ENCODE peak calls at places on chromosomes 13 and 19, in seven cellular contexts. F is GM06990, U is progenitor cell of endocrine pancreas, Y is fibroblast of lung, L is endothelial cell, M is brain microvascular endothelial cell, R is astrocyte of the cerebellum. B is an unnamed sample.

GRCh38 chr13:28794370-28794769 is 25.8 kb upstream of the MTUS2 start:
- DNase-seq in U (no peak), R (no peak), Y (no peak), M (no peak), F (no peak), L (no peak), B (no peak)

GRCh38 chr13:100388923-100389322 is 199.7 kb downstream of the GGACT start:
- DNase-seq in F (no peak), R (no peak), L (no peak), Y (no peak), M (no peak), U (no peak), B (no peak)

GRCh38 chr13:73365681-73366080 is 306.9 kb downstream of the KLF5 start:
- DNase-seq in F (no peak), Y (no peak), L (no peak), M (no peak), R (no peak), U (no peak), B (no peak)

GRCh38 chr13:59924256-59924655 is 239.5 kb downstream of the DIAPH3 start:
- DNase-seq in L (no peak), U (no peak), F (no peak), M (no peak), Y (no peak), R (no peak), B (no peak)

GRCh38 chr13:71758823-71759222 is 108.2 kb downstream of the DACH1 start:
- DNase-seq in Y (peak), L (no peak), F (no peak), M (no peak), U (no peak), R (no peak), B (no peak)

GRCh38 chr19:14107581-14108461 is 9.7 kb downstream of the PRKACA start:
- DNase-seq in F (no peak), R (no peak), L (no peak), M (peak), Y (peak), U (no peak), B (no peak)

GRCh38 chr13:70841240-70842061 is 733.2 kb upstream of the KLHL1 start:
- DNase-seq in R (no peak), U (no peak), L (no peak), M (no peak), F (no peak), Y (no peak), B (no peak)

GRCh38 chr13:27448308-27448707 is 2.1 kb downstream of the MTIF3 start:
- DNase-seq in F (no peak), U (no peak), M (no peak), L (no peak), R (no peak), Y (no peak), B (no peak)

GRCh38 chr19:3403489-3404323 is 37.3 kb downstream of the NFIC start:
- DNase-seq in Y (peak), L (no peak), R (peak), U (no peak), M (peak), F (no peak), B (no peak)

GRCh38 chr13:48490241-48490640 is 42.6 kb downstream of the RCBTB2 start:
- DNase-seq in R (no peak), L (no peak), M (no peak), F (no peak), U (no peak), Y (no peak), B (no peak)

GRCh38 chr13:52104624-52105023 is 24.2 kb downstream of the NEK5 start:
- DNase-seq in U (no peak), L (no peak), M (no peak), Y (no peak), F (no peak), R (no peak), B (no peak)

GRCh38 chr19:4186087-4186993 is 3.9 kb downstream of the ANKRD24 start:
- DNase-seq in F (no peak), L (peak), R (peak), U (peak), Y (peak), M (peak), B (peak)

GRCh38 chr13:63516124-63516523 is 2100.5 kb upstream of the PCDH20 start:
- DNase-seq in R (peak), L (no peak), M (no peak), Y (peak), F (no peak), U (no peak), B (no peak)

GRCh38 chr19:39138221-39139211 is 12.9 kb downstream of the PAK4 start:
- DNase-seq in M (no peak), L (no peak), Y (no peak), R (no peak), U (no peak), F (no peak), B (no peak)

GRCh38 chr13:51222510-51223283 is 499 bp downstream of the FAM124A start:
- DNase-seq in U (no peak), F (peak), L (peak), M (no peak), Y (peak), R (no peak), B (peak)

GRCh38 chr19:41226053-41226873 is 7.2 kb downstream of the AXL start:
- DNase-seq in F (no peak), U (peak), Y (peak), R (peak), M (peak), L (peak), B (peak)

GRCh38 chr19:14250870-14251269 is 44.9 kb upstream of the ADGRL1 start:
- DNase-seq in U (no peak), M (no peak), F (no peak), L (no peak), R (no peak), Y (no peak), B (no peak)

GRCh38 chr19:55640577-55641375 is at the start of gene ZNF580:
- DNase-seq in U (peak), M (peak), F (peak), L (peak), R (no peak), Y (peak), B (peak)

GRCh38 chr19:44570984-44571684 is 41.7 kb upstream of the CEACAM20 start:
- DNase-seq in L (peak), Y (peak), U (peak), M (peak), F (no peak), R (peak), B (peak)

GRCh38 chr13:90950134-90950533 is 397.4 kb upstream of the MIR17HG start:
- DNase-seq in Y (no peak), U (no peak), M (no peak), F (no peak), L (no peak), R (no peak), B (no peak)

GRCh38 chr19:48637449-48637947 is 319 bp upstream of the DBP start:
- DNase-seq in L (peak), Y (peak), F (peak), U (peak), R (peak), M (peak), B (peak)

GRCh38 chr19:10782795-10783194 is 53.2 kb downstream of the TMED1 start:
- DNase-seq in L (no peak), U (no peak), F (no peak), Y (no peak), R (no peak), M (no peak), B (no peak)

GRCh38 chr19:48625891-48626327 is 6.6 kb downstream of the SPHK2 start:
- DNase-seq in M (no peak), U (no peak), L (no peak), R (no peak), F (no peak), Y (no peak), B (no peak)

DNA sequence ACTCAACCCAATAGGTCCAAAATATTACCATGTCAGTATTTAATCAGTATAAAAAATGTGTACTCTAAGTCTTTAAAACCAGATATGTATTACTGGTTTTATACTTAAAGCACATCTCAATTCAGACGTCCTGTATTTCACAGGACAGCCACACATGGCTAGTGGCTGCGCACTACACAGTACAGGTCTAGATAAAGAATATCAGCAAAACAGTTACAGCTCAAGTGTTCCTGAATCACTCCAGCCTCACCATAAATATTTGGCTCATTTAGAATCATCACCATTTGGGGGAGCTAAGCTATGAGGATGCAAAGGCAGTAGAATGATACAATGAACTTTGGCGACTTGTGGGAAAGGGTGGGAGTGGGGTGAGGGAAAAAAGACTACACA is 89.0 kb downstream of the DOCK9 start:
- DNase-seq in M (no peak), U (no peak), L (no peak), R (no peak), F (no peak), Y (no peak), B (no peak)
- TF ChIP-seq CTCF in M (no peak), U (no peak), L (no peak), R (no peak), F (no peak), Y (no peak), B (no peak)

GRCh38 chr19:50147462-50148423 is 15.3 kb downstream of the IZUMO2 start:
- DNase-seq in F (peak), U (peak), L (no peak), R (peak), Y (peak), M (peak), B (peak)
- TF ChIP-seq CTCF in F (peak), U (peak), L (no peak), R (peak), Y (peak), M (peak), B (peak)

GRCh38 chr13:108911807-108912206 is 282.4 kb downstream of the MYO16 start:
- DNase-seq in U (no peak), M (no peak), R (no peak), L (no peak), Y (no peak), F (no peak), B (no peak)

GRCh38 chr13:108919036-108919907 is 289.9 kb downstream of the MYO16 start:
- DNase-seq in L (no peak), F (no peak), M (no peak), U (no peak), R (no peak), Y (peak), B (no peak)

GRCh38 chr13:108917581-108917980 is 288.2 kb downstream of the MYO16 start:
- DNase-seq in U (no peak), R (peak), F (no peak), M (peak), L (no peak), Y (peak), B (no peak)

GRCh38 chr13:108915634-108916497 is 286.5 kb downstream of the MYO16 start:
- DNase-seq in L (no peak), M (peak), R (peak), U (peak), F (no peak), Y (peak), B (peak)

GRCh38 chr13:108915095-108915633 is 285.8 kb downstream of the MYO16 start:
- DNase-seq in Y (peak), R (peak), F (no peak), U (no peak), M (peak), L (no peak), B (no peak)
- TF ChIP-seq CTCF in Y (peak), R (peak), F (peak), U (peak), M (peak), L (peak), B (peak)

DNA sequence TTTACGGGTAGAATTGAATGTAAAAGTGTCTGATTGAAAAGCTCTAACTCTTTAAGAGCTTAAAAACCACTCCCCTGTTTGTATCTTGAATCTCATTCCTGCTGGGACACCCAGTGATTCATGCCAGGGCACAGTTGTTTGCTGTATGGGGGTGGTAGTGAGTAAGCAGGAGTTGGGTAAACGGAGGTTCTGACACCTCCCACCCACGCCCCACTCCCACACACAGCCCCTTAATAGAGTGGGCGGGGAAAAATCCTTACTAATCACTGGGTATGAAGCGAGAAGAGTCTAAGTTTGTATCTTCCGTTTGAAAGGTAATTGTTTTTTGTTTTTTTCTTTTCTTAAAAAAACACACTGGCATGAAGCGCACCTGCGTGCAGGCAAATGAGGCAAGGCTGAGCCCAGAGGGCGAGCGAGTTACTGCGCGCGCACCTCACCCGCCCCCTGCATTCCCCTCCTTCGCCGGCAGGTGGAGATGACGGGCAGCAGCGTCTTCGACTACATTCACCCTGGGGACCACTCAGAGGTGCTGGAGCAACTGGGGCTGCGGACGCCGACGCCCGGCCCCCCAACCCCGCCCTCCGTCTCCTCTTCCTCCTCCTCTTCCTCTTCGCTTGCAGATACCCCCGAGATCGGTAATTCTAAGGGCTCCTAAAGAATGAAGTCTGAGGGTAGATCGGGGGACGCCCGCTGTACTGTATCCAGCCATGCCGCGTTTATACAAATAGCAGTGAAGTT is 12.8 kb downstream of the TMEM160 start:
- DNase-seq in Y (peak), U (peak), F (peak), R (peak), L (peak), M (peak), B (peak)
- TF ChIP-seq CTCF in Y (peak), U (peak), F (peak), R (peak), L (peak), M (peak), B (peak)

GRCh38 chr13:22740264-22740663 is 440.5 kb upstream of the SGCG start:
- DNase-seq in M (no peak), F (no peak), R (no peak), Y (no peak), L (peak), U (no peak), B (no peak)
- TF ChIP-seq CTCF in M (no peak), F (no peak), R (no peak), Y (peak), L (peak), U (peak), B (peak)

DNA sequence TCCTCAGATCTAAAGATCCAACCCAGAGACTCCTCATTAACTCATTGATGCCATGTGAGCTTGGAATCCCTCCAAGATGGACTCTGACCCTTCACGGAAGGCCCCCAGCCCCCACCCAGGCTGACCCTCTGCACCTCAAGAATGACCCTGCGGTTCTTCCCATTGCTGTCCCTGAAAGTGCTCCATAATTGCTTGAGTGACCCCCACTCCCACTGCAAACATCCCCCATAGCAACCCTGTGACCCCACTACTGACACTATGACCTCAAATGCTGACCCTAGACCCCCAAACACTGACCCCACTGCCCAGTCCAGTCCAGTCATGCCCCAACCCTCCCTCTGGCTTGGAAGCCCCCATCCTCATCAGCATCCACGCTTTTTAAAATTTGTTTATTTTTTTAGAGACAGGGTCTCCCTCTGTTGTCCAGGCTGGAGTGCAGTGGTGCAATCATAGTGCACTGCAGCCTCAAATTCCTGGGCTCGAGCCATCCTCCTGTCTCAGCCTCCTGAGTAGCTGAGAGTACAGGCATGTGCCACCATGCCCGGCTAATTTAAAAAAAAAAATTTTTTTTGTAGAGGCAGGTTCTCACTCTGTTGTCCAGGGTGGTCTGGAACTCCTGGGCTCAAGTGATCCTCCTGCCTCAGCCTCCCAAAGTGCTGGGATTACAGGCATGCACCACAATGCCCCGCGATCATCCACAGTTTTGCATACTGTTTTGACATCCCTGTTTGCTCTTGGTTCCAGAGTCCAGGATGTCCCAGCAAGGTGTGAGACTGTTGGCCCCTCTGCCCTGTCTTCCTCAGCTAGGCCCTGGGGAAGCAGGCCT is 855 bp downstream of the LYL1 start:
- DNase-seq in U (no peak), F (no peak), Y (no peak), M (no peak), R (no peak), L (no peak), B (no peak)
- TF ChIP-seq CTCF in U (no peak), F (no peak), Y (no peak), M (no peak), R (no peak), L (no peak), B (no peak)

GRCh38 chr13:37870489-37870845 is 895 bp upstream of the TRPC4 start:
- DNase-seq in F (no peak), Y (no peak), U (no peak), R (no peak), L (no peak), M (no peak), B (no peak)

GRCh38 chr13:37869506-37869755 is 141 bp downstream of the TRPC4 start:
- DNase-seq in Y (no peak), F (no peak), U (no peak), R (no peak), L (no peak), M (no peak), B (no peak)

GRCh38 chr13:37868691-37869505 is 674 bp downstream of the TRPC4 start:
- DNase-seq in L (peak), Y (peak), F (no peak), U (no peak), R (no peak), M (peak), B (peak)

GRCh38 chr13:37870895-37871550 is 1.5 kb upstream of the TRPC4 start:
- DNase-seq in F (no peak), Y (peak), R (peak), M (peak), L (no peak), U (no peak), B (no peak)

GRCh38 chr13:37869756-37870488 is at the start of gene TRPC4:
- DNase-seq in Y (peak), F (no peak), M (peak), L (peak), R (peak), U (peak), B (peak)
- TF ChIP-seq CTCF in Y (peak), F (peak), M (peak), L (peak), R (peak), U (peak), B (peak)

GRCh38 chr13:39522329-39522728 is 80.7 kb downstream of the LHFPL6 start:
- DNase-seq in R (no peak), L (no peak), F (no peak), Y (no peak), M (no peak), U (no peak), B (no peak)
- TF ChIP-seq CTCF in R (no peak), L (no peak), F (no peak), Y (no peak), M (no peak), U (no peak), B (no peak)